ENCODE peak calls at places on chromosomes 6 and 20, in five cellular contexts. One of them, this sample, is unnamed. For H3K36me3 and H3K4me1, the result is how much of the 10 kb centered on the place peaks cover.

GRCh38 chr20:36362978-36363713 is 57.0 kb downstream of the DLGAP4 start:
- DNase-seq in CD8-positive, alpha-beta memory T cell: no peak
- DNase-seq in PC-3: no peak
- DNase-seq in mammary epithelial cell: no peak
- DNase-seq in adrenal gland: no peak
- DNase-seq in this sample: no peak

GRCh38 chr20:43520074-43520473 is 12.6 kb downstream of the L3MBTL1 start:
- DNase-seq in CD8-positive, alpha-beta memory T cell: no peak
- DNase-seq in PC-3: no peak
- DNase-seq in mammary epithelial cell: no peak
- DNase-seq in adrenal gland: no peak
- DNase-seq in this sample: no peak

GRCh38 chr6:43976706-43977403 is 150.4 kb downstream of the MRPL14 start:
- DNase-seq in CD8-positive, alpha-beta memory T cell: no peak
- DNase-seq in PC-3: peak
- DNase-seq in mammary epithelial cell: no peak
- DNase-seq in adrenal gland: no peak
- DNase-seq in this sample: no peak

GRCh38 chr6:87588756-87589407 is 905 bp downstream of the RARS2 start:
- DNase-seq in CD8-positive, alpha-beta memory T cell: no peak
- DNase-seq in PC-3: no peak
- DNase-seq in mammary epithelial cell: peak
- DNase-seq in adrenal gland: no peak
- DNase-seq in this sample: no peak

GRCh38 chr6:154954352-154954751 is 40.8 kb upstream of the TIAM2 start:
- DNase-seq in CD8-positive, alpha-beta memory T cell: no peak
- DNase-seq in PC-3: no peak
- DNase-seq in mammary epithelial cell: no peak
- DNase-seq in adrenal gland: no peak
- DNase-seq in this sample: no peak

GRCh38 chr6:13181398-13181797 is 146.9 kb downstream of the TBC1D7 start:
- DNase-seq in CD8-positive, alpha-beta memory T cell: no peak
- DNase-seq in PC-3: no peak
- DNase-seq in mammary epithelial cell: no peak
- DNase-seq in adrenal gland: no peak
- DNase-seq in this sample: no peak

GRCh38 chr6:107968081-107968480 is 10.1 kb upstream of the SEC63 start:
- DNase-seq in CD8-positive, alpha-beta memory T cell: no peak
- DNase-seq in PC-3: no peak
- DNase-seq in mammary epithelial cell: no peak
- DNase-seq in adrenal gland: no peak
- DNase-seq in this sample: no peak

GRCh38 chr6:140684776-140685550 is 1310.5 kb upstream of the CITED2 start:
- DNase-seq in CD8-positive, alpha-beta memory T cell: no peak
- DNase-seq in PC-3: no peak
- DNase-seq in mammary epithelial cell: no peak
- DNase-seq in adrenal gland: no peak
- DNase-seq in this sample: no peak

GRCh38 chr6:156438519-156438918 is 338.7 kb upstream of the ARID1B start:
- DNase-seq in CD8-positive, alpha-beta memory T cell: no peak
- DNase-seq in PC-3: no peak
- DNase-seq in mammary epithelial cell: no peak
- DNase-seq in adrenal gland: no peak
- DNase-seq in this sample: no peak

GRCh38 chr20:43669332-43669731 is 2.4 kb downstream of the MYBL2 start:
- DNase-seq in CD8-positive, alpha-beta memory T cell: no peak
- DNase-seq in PC-3: peak
- DNase-seq in mammary epithelial cell: peak
- DNase-seq in adrenal gland: peak
- DNase-seq in this sample: no peak

GRCh38 chr6:112694986-112695385 is 347.9 kb downstream of the RFPL4B start:
- DNase-seq in CD8-positive, alpha-beta memory T cell: no peak
- DNase-seq in PC-3: no peak
- DNase-seq in mammary epithelial cell: no peak
- DNase-seq in adrenal gland: no peak
- DNase-seq in this sample: no peak

GRCh38 chr6:142531727-142532126 is 229.9 kb downstream of the ADGRG6 start:
- DNase-seq in CD8-positive, alpha-beta memory T cell: no peak
- DNase-seq in PC-3: no peak
- DNase-seq in mammary epithelial cell: no peak
- DNase-seq in adrenal gland: no peak
- DNase-seq in this sample: no peak

GRCh38 chr6:134850906-134851305 is 99.0 kb downstream of the ALDH8A1 start:
- DNase-seq in CD8-positive, alpha-beta memory T cell: no peak
- DNase-seq in PC-3: no peak
- DNase-seq in mammary epithelial cell: no peak
- DNase-seq in adrenal gland: no peak
- DNase-seq in this sample: no peak

GRCh38 chr6:14826456-14826855 is 419.4 kb upstream of the JARID2 start:
- DNase-seq in CD8-positive, alpha-beta memory T cell: no peak
- DNase-seq in PC-3: no peak
- DNase-seq in mammary epithelial cell: no peak
- DNase-seq in adrenal gland: no peak
- DNase-seq in this sample: no peak

GRCh38 chr20:24096256-24096655 is 107.7 kb upstream of the GGTLC1 start:
- DNase-seq in CD8-positive, alpha-beta memory T cell: no peak
- DNase-seq in PC-3: no peak
- DNase-seq in mammary epithelial cell: no peak
- DNase-seq in adrenal gland: no peak
- DNase-seq in this sample: no peak

GRCh38 chr20:14555676-14556075 is 218.3 kb upstream of the FLRT3 start:
- DNase-seq in CD8-positive, alpha-beta memory T cell: no peak
- DNase-seq in PC-3: no peak
- DNase-seq in mammary epithelial cell: peak
- DNase-seq in adrenal gland: no peak
- DNase-seq in this sample: no peak

GRCh38 chr6:49453221-49453620 is 9.8 kb downstream of the MMUT start:
- DNase-seq in CD8-positive, alpha-beta memory T cell: no peak
- DNase-seq in PC-3: peak
- DNase-seq in mammary epithelial cell: no peak
- DNase-seq in adrenal gland: no peak
- DNase-seq in this sample: peak

GRCh38 chr20:51127713-51128112 is 104.8 kb upstream of the KCNG1 start:
- DNase-seq in CD8-positive, alpha-beta memory T cell: no peak
- DNase-seq in PC-3: no peak
- DNase-seq in mammary epithelial cell: no peak
- DNase-seq in adrenal gland: no peak
- DNase-seq in this sample: no peak

GRCh38 chr6:43509984-43510826 is at the start of gene LRRC73:
- DNase-seq in CD8-positive, alpha-beta memory T cell: peak
- DNase-seq in PC-3: peak
- DNase-seq in mammary epithelial cell: peak
- DNase-seq in adrenal gland: peak
- DNase-seq in this sample: peak

GRCh38 chr6:52508261-52508739 is 68.6 kb downstream of the TRAM2 start:
- DNase-seq in CD8-positive, alpha-beta memory T cell: no peak
- DNase-seq in PC-3: no peak
- DNase-seq in mammary epithelial cell: no peak
- DNase-seq in adrenal gland: no peak
- DNase-seq in this sample: no peak
- H3K36me3 ChIP-seq in CD8-positive, alpha-beta memory T cell: under half
- H3K36me3 ChIP-seq in PC-3: under half
- H3K36me3 ChIP-seq in mammary epithelial cell: under half
- H3K36me3 ChIP-seq in adrenal gland: under half
- H3K36me3 ChIP-seq in this sample: under half

DNA sequence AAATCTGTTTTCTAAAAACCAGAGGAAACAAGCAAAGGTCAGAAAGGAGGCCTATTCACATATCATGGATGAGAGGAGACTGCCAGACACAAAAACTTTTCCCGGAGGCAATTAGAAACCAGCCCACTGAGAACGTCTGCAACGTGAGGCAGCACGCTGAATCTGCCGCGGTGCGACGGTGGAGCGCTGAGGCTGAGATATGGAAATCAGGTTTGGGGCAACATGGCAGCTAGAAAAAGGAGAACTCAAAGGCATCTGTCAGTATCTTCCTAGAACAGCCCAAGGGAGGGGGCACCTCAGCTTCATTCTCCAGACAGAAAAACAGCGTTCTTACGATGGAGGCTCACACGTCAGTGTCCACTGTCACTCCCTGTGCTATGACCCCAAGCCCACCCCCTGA is 5.2 kb downstream of the PRELID3B start:
- DNase-seq in CD8-positive, alpha-beta memory T cell: no peak
- DNase-seq in PC-3: no peak
- DNase-seq in mammary epithelial cell: no peak
- DNase-seq in adrenal gland: no peak
- DNase-seq in this sample: no peak
- H3K4me1 ChIP-seq in CD8-positive, alpha-beta memory T cell: under half
- H3K4me1 ChIP-seq in PC-3: under half
- H3K4me1 ChIP-seq in mammary epithelial cell: under half
- H3K4me1 ChIP-seq in adrenal gland: under half
- H3K4me1 ChIP-seq in this sample: half or more

GRCh38 chr20:45419188-45420091 is 3.5 kb downstream of the PIGT start:
- DNase-seq in CD8-positive, alpha-beta memory T cell: no peak
- DNase-seq in PC-3: peak
- DNase-seq in mammary epithelial cell: peak
- DNase-seq in adrenal gland: peak
- DNase-seq in this sample: no peak
- H3K27ac ChIP-seq in CD8-positive, alpha-beta memory T cell: no peak
- H3K27ac ChIP-seq in PC-3: peak
- H3K27ac ChIP-seq in mammary epithelial cell: peak
- H3K27ac ChIP-seq in adrenal gland: peak
- H3K27ac ChIP-seq in this sample: no peak

GRCh38 chr6:83183082-83183828 is 9.8 kb downstream of the PGM3 start:
- DNase-seq in CD8-positive, alpha-beta memory T cell: no peak
- DNase-seq in PC-3: peak
- DNase-seq in mammary epithelial cell: peak
- DNase-seq in adrenal gland: no peak
- DNase-seq in this sample: no peak
- H3K36me3 ChIP-seq in CD8-positive, alpha-beta memory T cell: under half
- H3K36me3 ChIP-seq in PC-3: under half
- H3K36me3 ChIP-seq in mammary epithelial cell: under half
- H3K36me3 ChIP-seq in adrenal gland: half or more
- H3K36me3 ChIP-seq in this sample: under half

GRCh38 chr6:11331136-11331535 is 98.7 kb upstream of the NEDD9 start:
- DNase-seq in CD8-positive, alpha-beta memory T cell: no peak
- DNase-seq in PC-3: no peak
- DNase-seq in mammary epithelial cell: no peak
- DNase-seq in adrenal gland: no peak
- DNase-seq in this sample: no peak

GRCh38 chr6:11335826-11336225 is 103.4 kb upstream of the NEDD9 start:
- DNase-seq in CD8-positive, alpha-beta memory T cell: no peak
- DNase-seq in PC-3: no peak
- DNase-seq in mammary epithelial cell: no peak
- DNase-seq in adrenal gland: no peak
- DNase-seq in this sample: no peak

GRCh38 chr6:11332463-11332862 is 100.0 kb upstream of the NEDD9 start:
- DNase-seq in CD8-positive, alpha-beta memory T cell: no peak
- DNase-seq in PC-3: no peak
- DNase-seq in mammary epithelial cell: no peak
- DNase-seq in adrenal gland: no peak
- DNase-seq in this sample: no peak

GRCh38 chr6:11329841-11330765 is 97.6 kb upstream of the NEDD9 start:
- DNase-seq in CD8-positive, alpha-beta memory T cell: no peak
- DNase-seq in PC-3: no peak
- DNase-seq in mammary epithelial cell: no peak
- DNase-seq in adrenal gland: no peak
- DNase-seq in this sample: no peak

DNA sequence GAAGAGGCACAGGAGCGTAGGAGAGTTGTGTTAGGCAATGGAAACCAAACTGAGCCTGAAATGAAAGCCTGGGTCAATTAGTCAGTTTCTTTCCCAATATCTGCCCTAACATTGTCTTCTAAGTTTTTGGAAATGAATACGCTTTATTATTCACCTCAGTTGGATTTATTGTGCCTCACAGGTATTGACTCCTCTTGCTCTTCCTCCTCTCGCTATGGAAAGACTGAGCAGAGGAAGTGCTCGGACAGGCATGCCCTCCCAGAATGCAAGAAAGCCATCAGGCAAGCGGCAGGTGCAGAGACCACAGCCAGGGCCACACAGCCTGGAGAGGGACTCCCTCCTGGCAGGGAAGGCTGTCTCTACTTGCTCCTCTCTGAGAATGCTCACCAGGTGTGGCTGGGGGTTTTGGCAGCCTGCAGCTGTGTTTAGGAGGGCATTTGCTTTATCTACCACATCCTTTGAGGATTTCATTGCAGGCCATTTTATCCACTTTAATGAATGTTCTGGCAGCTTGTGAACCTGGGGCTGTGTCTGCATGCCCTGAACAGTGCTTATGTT is 100.9 kb upstream of the NEDD9 start:
- DNase-seq in CD8-positive, alpha-beta memory T cell: no peak
- DNase-seq in PC-3: no peak
- DNase-seq in mammary epithelial cell: no peak
- DNase-seq in adrenal gland: no peak
- DNase-seq in this sample: no peak
- H3K4me1 ChIP-seq in CD8-positive, alpha-beta memory T cell: under half
- H3K4me1 ChIP-seq in PC-3: under half
- H3K4me1 ChIP-seq in mammary epithelial cell: under half
- H3K4me1 ChIP-seq in adrenal gland: under half
- H3K4me1 ChIP-seq in this sample: under half

GRCh38 chr6:164085086-164085485 is 670.6 kb downstream of the QKI start:
- DNase-seq in CD8-positive, alpha-beta memory T cell: no peak
- DNase-seq in PC-3: no peak
- DNase-seq in mammary epithelial cell: no peak
- DNase-seq in adrenal gland: no peak
- DNase-seq in this sample: no peak
- H3K27ac ChIP-seq in CD8-positive, alpha-beta memory T cell: no peak
- H3K27ac ChIP-seq in PC-3: no peak
- H3K27ac ChIP-seq in mammary epithelial cell: no peak
- H3K27ac ChIP-seq in adrenal gland: no peak
- H3K27ac ChIP-seq in this sample: no peak

DNA sequence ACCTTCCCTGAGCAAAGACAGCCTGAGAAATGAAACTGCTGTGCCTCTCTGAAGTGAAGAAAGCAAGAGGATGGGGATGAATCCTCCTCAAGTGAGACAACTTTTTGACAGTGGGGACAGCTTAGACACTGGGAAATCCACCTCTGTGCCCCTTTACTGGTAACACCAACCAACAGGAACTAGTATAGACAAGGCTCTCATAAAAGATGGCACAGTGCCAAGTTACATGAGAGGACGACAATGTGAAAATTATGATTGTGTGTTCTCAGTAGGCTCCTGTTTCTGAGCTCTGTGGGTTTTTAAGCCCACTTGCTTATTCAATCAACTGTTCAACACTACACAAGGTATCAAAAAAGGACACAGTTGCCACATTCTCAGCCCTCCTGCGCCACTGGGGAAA is 41.6 kb upstream of the LYRM2 start:
- DNase-seq in CD8-positive, alpha-beta memory T cell: no peak
- DNase-seq in PC-3: no peak
- DNase-seq in mammary epithelial cell: no peak
- DNase-seq in adrenal gland: no peak
- DNase-seq in this sample: no peak
- H3K36me3 ChIP-seq in CD8-positive, alpha-beta memory T cell: half or more
- H3K36me3 ChIP-seq in PC-3: under half
- H3K36me3 ChIP-seq in mammary epithelial cell: under half
- H3K36me3 ChIP-seq in adrenal gland: half or more
- H3K36me3 ChIP-seq in this sample: half or more

This sample was measured in CD4-positive, alpha-beta memory T cell.